ENCODE peak calls at places on chromosome 2, in seven cellular contexts. S, U, T, Q, M, L and R are unnamed samples.
A peak's percentile ranks its signal among the peaks of the same experiment; 100 is the strongest.

GRCh38 chr2:178277741-178278197 is 83.5 kb downstream of the OSBPL6 start:
- DNase-seq in T (peak; percentile 23), Q (no peak), U (peak; percentile 25), L (no peak), S (peak; percentile 66), M (no peak), R (no peak)

GRCh38 chr2:231781798-231782726 is 980 bp upstream of the PDE6D start:
- DNase-seq in Q (peak; percentile 10), L (peak; percentile 37), U (no peak), T (peak; percentile 67), S (peak; percentile 14), M (peak; percentile 29), R (peak; percentile 30)

GRCh38 chr2:54558976-54559410 is 102.9 kb downstream of the SPTBN1 start:
- DNase-seq in U (no peak), T (no peak), Q (no peak), M (peak; percentile 62), S (no peak), L (no peak), R (no peak)

GRCh38 chr2:1641498-1641897 is 102.8 kb downstream of the PXDN start:
- DNase-seq in S (peak; percentile 64), M (no peak), U (peak; percentile 91), L (no peak), Q (no peak), T (no peak), R (no peak)

GRCh38 chr2:214484239-214484638 is 73.4 kb downstream of the VWC2L start:
- DNase-seq in T (no peak), Q (no peak), U (peak; percentile 2), S (no peak), L (no peak), M (no peak), R (no peak)

GRCh38 chr2:174169372-174169771 is 79.0 kb downstream of the OLA1 start:
- DNase-seq in S (no peak), L (no peak), T (no peak), U (no peak), M (no peak), Q (no peak), R (no peak)

GRCh38 chr2:174683392-174683759 is 80.9 kb downstream of the CHRNA1 start:
- DNase-seq in U (peak; percentile 52), S (peak; percentile 48), M (peak; percentile 55), T (peak; percentile 69), Q (no peak), L (no peak), R (no peak)

GRCh38 chr2:69815717-69816116 is 13.7 kb upstream of the GMCL1 start:
- DNase-seq in S (no peak), M (no peak), T (peak; percentile 21), L (no peak), U (no peak), Q (no peak), R (peak; percentile 24)

GRCh38 chr2:7180641-7181370 is 263.6 kb downstream of the RNF144A start:
- DNase-seq in Q (no peak), L (no peak), M (peak; percentile 8), T (peak; percentile 72), S (peak; percentile 24), U (no peak), R (peak; percentile 95)

GRCh38 chr2:208319403-208319802 is 53.3 kb downstream of the PIKFYVE start:
- DNase-seq in S (no peak), M (no peak), T (peak; percentile 6), L (no peak), Q (no peak), U (no peak), R (no peak)

GRCh38 chr2:20557226-20557625 is 93.7 kb downstream of the HS1BP3 start:
- DNase-seq in Q (no peak), T (no peak), S (no peak), L (no peak), U (no peak), M (no peak), R (no peak)

DNA sequence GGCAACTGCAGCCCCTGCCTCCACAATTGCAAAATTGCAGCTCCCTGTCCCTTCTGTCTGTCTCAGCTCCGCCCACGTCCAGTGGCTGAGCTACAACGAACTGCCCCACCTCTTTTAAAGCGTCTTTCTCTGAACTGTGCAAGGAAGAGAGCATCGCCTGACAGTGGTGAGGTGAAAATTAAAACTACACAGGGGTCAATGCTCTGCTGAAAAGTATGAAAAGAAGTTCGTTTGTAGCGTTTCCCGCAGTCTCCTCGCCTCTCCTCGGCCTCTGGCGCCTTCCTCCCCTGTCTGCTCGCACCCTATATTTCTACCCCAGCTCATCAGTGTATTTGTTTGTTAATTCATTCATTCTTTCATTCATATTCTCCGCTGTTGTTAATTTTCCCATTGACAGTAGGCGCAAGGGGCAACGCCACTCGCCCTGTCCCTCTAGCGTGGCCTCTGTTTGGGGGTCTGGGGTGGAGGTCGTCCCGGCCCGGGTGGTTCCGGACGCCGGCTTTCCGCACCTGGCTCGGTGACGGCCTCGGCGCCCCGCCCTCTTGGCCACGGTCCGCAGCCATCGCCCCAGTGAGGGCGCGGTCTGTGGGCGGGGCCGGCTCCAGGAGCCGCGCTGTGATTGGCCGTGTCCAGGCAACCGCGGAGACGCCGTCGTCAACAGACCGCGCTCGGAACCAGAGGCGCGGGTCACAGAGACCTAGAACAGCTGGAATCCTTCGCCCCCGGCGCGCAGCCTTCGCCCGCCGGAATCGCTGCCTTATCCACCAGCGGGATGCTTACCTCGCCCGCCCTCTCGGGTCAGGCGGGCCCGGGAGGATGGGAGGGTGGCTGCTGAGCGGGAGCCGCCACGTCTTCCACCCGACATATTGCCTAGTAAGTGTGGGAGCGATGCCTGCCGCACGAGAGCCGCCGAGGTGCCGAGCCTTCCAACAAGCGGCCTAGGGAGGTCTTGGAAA is at the start of gene VWA3B:
- DNase-seq in U (peak; percentile 90), L (peak; percentile 52), T (peak; percentile 73), Q (peak; percentile 46), M (peak; percentile 94), S (peak; percentile 89), R (peak; percentile 86)
- TF ChIP-seq EZH2 in U (peak; percentile 71), L (no peak), T (no peak), Q (no peak), M (no peak), S (peak; percentile 45), R (no peak)

GRCh38 chr2:55763721-55764120 is 70.1 kb upstream of the PNPT1 start:
- DNase-seq in L (no peak), S (no peak), T (no peak), M (no peak), U (no peak), Q (no peak), R (no peak)
- TF ChIP-seq EZH2phosphoT487 in L (no peak), S (no peak), T (no peak), M (no peak), U (no peak), Q (no peak), R (no peak)

GRCh38 chr2:241886840-241887447 is 17.4 kb downstream of the RTP5 start:
- DNase-seq in S (no peak), U (no peak), Q (no peak), L (no peak), M (no peak), T (no peak), R (no peak)
- H3K79me2 ChIP-seq in S (no peaks in the 10 kb centered on the region), U (no peaks in the 10 kb centered on the region), Q (no peaks in the 10 kb centered on the region), L (no peaks in the 10 kb centered on the region), M (no peaks in the 10 kb centered on the region), T (no peaks in the 10 kb centered on the region), R (no peaks in the 10 kb centered on the region)

DNA sequence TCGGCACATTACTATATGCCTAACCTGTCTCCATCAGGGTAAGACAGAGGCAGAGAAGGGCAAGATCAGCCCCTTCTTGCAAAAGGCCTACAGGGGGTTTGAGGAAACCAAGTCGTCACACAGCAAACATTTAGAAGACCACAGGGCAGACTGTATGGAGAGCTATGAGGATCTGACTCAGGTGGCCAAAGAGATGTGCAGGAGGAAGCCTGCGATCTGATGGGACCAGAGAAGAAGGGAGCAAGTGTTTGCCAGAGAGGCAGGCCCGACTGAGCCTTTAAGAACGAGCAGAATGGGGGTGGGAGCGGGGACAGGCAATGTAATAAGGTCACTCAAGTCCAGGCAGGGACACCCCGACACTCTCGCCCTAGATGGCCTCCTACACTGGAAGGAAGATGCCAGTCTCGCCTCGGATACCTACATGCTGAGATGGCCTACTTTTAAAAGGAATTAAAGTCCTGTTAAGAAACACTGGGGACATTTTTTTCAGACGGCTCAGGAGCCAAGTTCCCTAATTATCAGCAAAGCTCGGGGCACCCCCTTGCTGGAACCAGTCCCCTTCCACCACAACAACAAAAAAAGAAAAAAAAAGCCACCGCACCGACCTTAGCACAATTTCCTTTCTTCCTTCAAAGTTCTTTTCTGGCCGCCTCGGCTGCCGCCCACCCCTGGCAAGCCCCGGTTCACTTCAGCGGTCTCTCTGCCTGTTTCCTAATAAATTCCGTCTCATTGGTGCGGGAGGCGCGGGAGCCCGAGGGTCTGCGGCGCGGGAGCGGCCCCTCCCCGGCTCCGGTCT is 1.5 kb downstream of the SFXN5 start:
- DNase-seq in S (peak; percentile 15), M (no peak), L (peak; percentile 7), U (no peak), T (peak; percentile 59), Q (no peak), R (peak; percentile 37)
- TF ChIP-seq EZH2 in S (no peak), M (no peak), L (no peak), U (peak; percentile 70), T (no peak), Q (no peak), R (no peak)

DNA sequence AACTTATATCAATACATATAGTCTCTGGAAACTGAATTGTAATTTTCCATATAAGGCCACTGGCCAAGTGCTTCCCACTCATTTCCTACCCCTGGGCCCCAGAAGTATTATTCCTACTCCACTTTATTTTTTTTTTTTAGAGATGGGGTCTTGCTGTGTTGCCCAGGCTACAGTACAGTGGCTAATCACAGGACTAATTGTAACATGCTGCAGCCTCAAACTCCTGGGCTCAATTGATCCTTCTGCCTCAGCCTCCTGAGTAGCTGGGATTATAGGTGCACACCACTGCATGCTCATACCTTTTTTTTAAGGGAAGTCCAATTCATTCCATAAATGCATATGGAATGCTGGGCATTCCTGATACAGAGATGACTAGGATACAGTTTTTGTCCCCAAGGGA is 6.4 kb upstream of the CNNM4 start:
- DNase-seq in L (no peak), M (no peak), U (no peak), S (no peak), T (no peak), Q (no peak), R (no peak)
- TF ChIP-seq EZH2phosphoT487 in L (no peak), M (no peak), U (no peak), S (no peak), T (no peak), Q (no peak), R (no peak)